ENCODE peak calls at places on chromosomes 6 and 20, in seven cellular contexts. D is pancreas; M is endothelial cell of umbilical vein; P is CD8-positive, alpha-beta T cell; F is brain microvascular endothelial cell; L is fibroblast of the aortic adventitia; J is left lung. E is an unnamed sample.

GRCh38 chr6:154432533-154433476 is 76.2 kb upstream of the IPCEF1 start:
- DNase-seq in P (no peak), M (peak; percentile 94), L (peak; percentile 89), J (no peak), D (no peak), F (peak; percentile 49), E (no peak)

GRCh38 chr6:14016930-14017625 is 92.3 kb downstream of the RNF182 start:
- DNase-seq in M (no peak), L (peak; percentile 13), P (no peak), D (no peak), J (no peak), F (no peak), E (peak; percentile 32)

GRCh38 chr6:5085638-5086293 is 625 bp downstream of the PPP1R3G start:
- DNase-seq in D (no peak), M (peak; percentile 70), P (no peak), L (no peak), J (no peak), F (no peak), E (peak; percentile 42)

GRCh38 chr6:26031151-26031594 is 56.1 kb upstream of the HFE start:
- DNase-seq in L (no peak), D (no peak), M (peak; percentile 15), J (no peak), F (no peak), P (no peak), E (no peak)

GRCh38 chr6:90485615-90486277 is 101.1 kb downstream of the MAP3K7 start:
- DNase-seq in D (no peak), P (no peak), L (no peak), F (no peak), M (no peak), J (no peak), E (no peak)

GRCh38 chr6:41939848-41940758 is 1.5 kb downstream of the CCND3 start:
- DNase-seq in F (no peak), P (no peak), D (no peak), J (peak; percentile 44), L (peak; percentile 48), M (no peak), E (peak; percentile 51)

GRCh38 chr20:35339007-35339406 is 46.8 kb upstream of the FAM83C start:
- DNase-seq in M (no peak), D (no peak), L (peak; percentile 96), P (no peak), F (peak; percentile 74), J (no peak), E (peak; percentile 56)

GRCh38 chr6:89503641-89504040 is 70.7 kb downstream of the ANKRD6 start:
- DNase-seq in P (no peak), D (no peak), F (no peak), L (no peak), J (peak; percentile 73), M (no peak), E (peak; percentile 25)

GRCh38 chr6:28258877-28259777 is at the start of gene NKAPL:
- DNase-seq in J (peak; percentile 79), F (peak; percentile 66), D (peak; percentile 61), M (peak; percentile 46), L (peak; percentile 67), P (peak; percentile 28), E (peak; percentile 64)

GRCh38 chr6:43915213-43915869 is 145.3 kb downstream of the VEGFA start:
- DNase-seq in M (no peak), L (no peak), P (no peak), F (no peak), D (no peak), J (no peak), E (no peak)

GRCh38 chr20:24948939-24949679 is at the start of gene CST7:
- DNase-seq in M (no peak), F (no peak), P (peak; percentile 79), L (no peak), J (no peak), D (no peak), E (no peak)

GRCh38 chr6:162963861-162964260 is 236.1 kb downstream of the PACRG start:
- DNase-seq in J (no peak), P (no peak), F (no peak), L (no peak), M (no peak), D (no peak), E (no peak)

GRCh38 chr6:3277251-3277650 is 18.5 kb downstream of the PSMG4 start:
- DNase-seq in F (no peak), M (no peak), J (no peak), P (no peak), D (no peak), L (no peak), E (no peak)

GRCh38 chr20:50274570-50275430 is 84.2 kb downstream of the CEBPB start:
- DNase-seq in F (no peak), L (no peak), J (peak; percentile 94), P (no peak), M (no peak), D (no peak), E (no peak)

GRCh38 chr20:36217226-36217625 is 19.1 kb upstream of the AAR2 start:
- DNase-seq in P (no peak), J (no peak), L (no peak), F (no peak), D (no peak), M (no peak), E (peak; percentile 20)

GRCh38 chr20:17795449-17796095 is 95.8 kb downstream of the BANF2 start:
- DNase-seq in L (no peak), F (no peak), P (no peak), J (no peak), D (peak; percentile 32), M (no peak), E (no peak)

GRCh38 chr20:46057856-46058655 is 29.0 kb downstream of the SLC12A5 start:
- DNase-seq in P (no peak), D (no peak), F (peak; percentile 34), L (peak; percentile 34), J (peak; percentile 71), M (peak; percentile 56), E (peak; percentile 58)

GRCh38 chr20:61801857-61802442 is 263.7 kb downstream of the TAF4 start:
- DNase-seq in M (no peak), P (no peak), L (no peak), F (no peak), D (no peak), J (no peak), E (no peak)

GRCh38 chr6:47383360-47383759 is 73.7 kb upstream of the TNFRSF21 start:
- DNase-seq in J (no peak), M (no peak), P (no peak), F (no peak), L (no peak), D (no peak), E (no peak)

GRCh38 chr6:14811760-14812428 is 434.0 kb upstream of the JARID2 start:
- DNase-seq in M (no peak), D (no peak), F (peak; percentile 37), L (peak; percentile 92), P (no peak), J (no peak), E (peak; percentile 14)

GRCh38 chr6:1024587-1024986 is 287.3 kb upstream of the FOXQ1 start:
- DNase-seq in F (peak; percentile 79), P (no peak), J (no peak), L (peak; percentile 35), D (no peak), M (no peak), E (peak; percentile 24)

GRCh38 chr6:30744054-30744805 is at the start of gene IER3:
- DNase-seq in F (peak; percentile 90), P (peak; percentile 59), L (peak; percentile 94), M (peak; percentile 97), D (peak; percentile 86), J (peak; percentile 93), E (peak; percentile 98)

GRCh38 chr6:148307400-148307799 is 35.2 kb upstream of the SASH1 start:
- DNase-seq in P (no peak), F (no peak), D (no peak), L (no peak), M (no peak), J (no peak), E (peak; percentile 96)

GRCh38 chr6:84193140-84193708 is 34.2 kb downstream of the CEP162 start:
- DNase-seq in J (no peak), P (no peak), F (peak; percentile 47), M (peak; percentile 90), L (peak; percentile 62), D (no peak), E (peak; percentile 77)

DNA sequence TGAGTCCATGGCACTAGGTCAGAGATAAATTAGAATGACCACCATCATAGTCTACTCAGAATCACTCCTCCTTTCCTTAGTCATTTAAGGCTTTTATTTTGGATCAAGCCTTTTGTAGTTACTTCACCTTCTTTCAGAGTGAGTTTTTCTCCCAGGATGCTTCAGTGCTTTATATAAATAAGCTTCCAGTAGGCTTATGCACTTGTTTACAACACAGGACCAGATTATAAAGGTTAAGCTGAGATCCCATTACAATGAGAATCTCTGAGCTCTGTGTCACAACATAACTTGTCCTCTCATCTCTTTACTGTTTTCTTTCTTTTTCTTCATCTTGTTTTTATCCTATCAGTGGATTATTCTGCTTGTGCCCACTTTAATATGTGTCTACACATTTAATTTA is 47.9 kb downstream of the CEP57L1 start:
- DNase-seq in M (no peak), L (no peak), D (no peak), P (no peak), J (no peak), F (no peak), E (no peak)
- H3K4me3 ChIP-seq in M (no peak overlapping the region), L (no peak overlapping the region), D (no peak overlapping the region), P (no peak overlapping the region), J (no peak overlapping the region), F (no peak overlapping the region), E (no peak overlapping the region)

DNA sequence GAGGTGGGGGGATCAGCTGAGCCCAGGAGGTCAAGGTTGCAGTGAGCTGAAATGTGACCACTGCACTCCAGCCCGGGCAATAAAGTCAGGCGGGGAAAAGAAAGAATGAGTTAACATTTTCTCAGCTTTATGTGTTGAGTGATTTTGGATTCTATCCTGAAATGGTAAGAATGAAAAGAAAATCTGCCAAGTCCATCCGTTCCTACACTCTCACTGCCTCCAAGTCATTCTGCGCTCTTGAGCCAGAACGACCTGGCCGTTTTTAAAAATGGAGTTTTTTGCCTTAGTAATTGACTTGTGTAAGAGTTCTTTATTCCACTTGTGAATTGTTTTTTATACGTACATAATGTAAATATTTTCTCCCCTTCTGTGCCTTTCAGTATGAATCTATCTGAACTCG is 28.7 kb downstream of the DNAJC5 start:
- DNase-seq in J (no peak), D (no peak), P (no peak), F (no peak), M (no peak), L (peak; percentile 68), E (no peak)
- H3K4me3 ChIP-seq in J (no peak overlapping the region), D (no peak overlapping the region), P (no peak overlapping the region), F (no peak overlapping the region), M (no peak overlapping the region), L (no peak overlapping the region), E (no peak overlapping the region)

GRCh38 chr6:142304241-142304640 is 2.4 kb downstream of the ADGRG6 start:
- DNase-seq in P (no peak), D (no peak), L (no peak), J (no peak), M (peak; percentile 68), F (no peak), E (no peak)
- H3K4me3 ChIP-seq in P (no peak overlapping the region), D (no peak overlapping the region), L (no peak overlapping the region), J (no peak overlapping the region), M (peak overlapping the region; percentile 90), F (no peak overlapping the region), E (peak overlapping the region; percentile 69)

GRCh38 chr20:10669843-10670446 is 3.9 kb downstream of the JAG1 start:
- DNase-seq in J (no peak), D (no peak), L (no peak), F (no peak), P (no peak), M (peak; percentile 38), E (no peak)
- H3K4me3 ChIP-seq in J (no peak overlapping the region), D (no peak overlapping the region), L (peak overlapping the region; percentile 76), F (peak overlapping the region; percentile 86), P (no peak overlapping the region), M (peak overlapping the region; percentile 91), E (peak overlapping the region; percentile 98)

E was measured in epithelial cell of esophagus.